ENCODE peak calls at places on chromosomes 1 and 21, in eight cellular contexts. One of them, this sample, is unnamed.

GRCh38 chr1:184300446-184300845 is 86.4 kb upstream of the C1orf21 start:
- DNase-seq in suprapubic skin: no peak
- DNase-seq in tibial nerve: no peak
- DNase-seq in adrenal gland: no peak
- DNase-seq in A549: no peak
- DNase-seq in ovary: no peak
- DNase-seq in heart left ventricle: no peak
- DNase-seq in K562: no peak
- DNase-seq in this sample: no peak

GRCh38 chr1:221263831-221264767 is 384.9 kb downstream of the HLX start:
- DNase-seq in K562: peak
- DNase-seq in A549: peak
- DNase-seq in ovary: no peak
- DNase-seq in adrenal gland: peak
- DNase-seq in suprapubic skin: peak
- DNase-seq in tibial nerve: peak
- DNase-seq in heart left ventricle: peak
- DNase-seq in this sample: peak

GRCh38 chr1:197224160-197224559 is 43.9 kb upstream of the CRB1 start:
- DNase-seq in K562: no peak
- DNase-seq in heart left ventricle: no peak
- DNase-seq in adrenal gland: no peak
- DNase-seq in tibial nerve: no peak
- DNase-seq in ovary: no peak
- DNase-seq in A549: no peak
- DNase-seq in suprapubic skin: no peak
- DNase-seq in this sample: no peak

GRCh38 chr21:33760641-33761103 is 118.4 kb downstream of the ITSN1 start:
- DNase-seq in suprapubic skin: no peak
- DNase-seq in heart left ventricle: no peak
- DNase-seq in adrenal gland: no peak
- DNase-seq in tibial nerve: no peak
- DNase-seq in K562: no peak
- DNase-seq in A549: no peak
- DNase-seq in ovary: no peak
- DNase-seq in this sample: no peak

GRCh38 chr1:12601690-12602632 is 16.0 kb downstream of the DHRS3 start:
- DNase-seq in tibial nerve: no peak
- DNase-seq in adrenal gland: peak
- DNase-seq in ovary: peak
- DNase-seq in suprapubic skin: no peak
- DNase-seq in A549: no peak
- DNase-seq in K562: peak
- DNase-seq in heart left ventricle: no peak
- DNase-seq in this sample: no peak

GRCh38 chr1:31467005-31467674 is 54.1 kb downstream of the SERINC2 start:
- DNase-seq in tibial nerve: no peak
- DNase-seq in K562: no peak
- DNase-seq in suprapubic skin: no peak
- DNase-seq in heart left ventricle: no peak
- DNase-seq in adrenal gland: no peak
- DNase-seq in A549: no peak
- DNase-seq in ovary: no peak
- DNase-seq in this sample: no peak

GRCh38 chr1:111585461-111586100 is 34.0 kb upstream of the RAP1A start:
- DNase-seq in adrenal gland: no peak
- DNase-seq in suprapubic skin: no peak
- DNase-seq in ovary: no peak
- DNase-seq in K562: no peak
- DNase-seq in heart left ventricle: no peak
- DNase-seq in tibial nerve: no peak
- DNase-seq in A549: no peak
- DNase-seq in this sample: no peak

GRCh38 chr1:92877081-92877711 is 45.4 kb downstream of the RPL5 start:
- DNase-seq in tibial nerve: no peak
- DNase-seq in K562: no peak
- DNase-seq in ovary: no peak
- DNase-seq in A549: no peak
- DNase-seq in adrenal gland: no peak
- DNase-seq in suprapubic skin: no peak
- DNase-seq in heart left ventricle: no peak
- DNase-seq in this sample: no peak

GRCh38 chr21:25870084-25870483 is 135.3 kb downstream of the GABPA start:
- DNase-seq in suprapubic skin: no peak
- DNase-seq in A549: no peak
- DNase-seq in adrenal gland: no peak
- DNase-seq in tibial nerve: no peak
- DNase-seq in ovary: no peak
- DNase-seq in heart left ventricle: no peak
- DNase-seq in K562: no peak
- DNase-seq in this sample: no peak

DNA sequence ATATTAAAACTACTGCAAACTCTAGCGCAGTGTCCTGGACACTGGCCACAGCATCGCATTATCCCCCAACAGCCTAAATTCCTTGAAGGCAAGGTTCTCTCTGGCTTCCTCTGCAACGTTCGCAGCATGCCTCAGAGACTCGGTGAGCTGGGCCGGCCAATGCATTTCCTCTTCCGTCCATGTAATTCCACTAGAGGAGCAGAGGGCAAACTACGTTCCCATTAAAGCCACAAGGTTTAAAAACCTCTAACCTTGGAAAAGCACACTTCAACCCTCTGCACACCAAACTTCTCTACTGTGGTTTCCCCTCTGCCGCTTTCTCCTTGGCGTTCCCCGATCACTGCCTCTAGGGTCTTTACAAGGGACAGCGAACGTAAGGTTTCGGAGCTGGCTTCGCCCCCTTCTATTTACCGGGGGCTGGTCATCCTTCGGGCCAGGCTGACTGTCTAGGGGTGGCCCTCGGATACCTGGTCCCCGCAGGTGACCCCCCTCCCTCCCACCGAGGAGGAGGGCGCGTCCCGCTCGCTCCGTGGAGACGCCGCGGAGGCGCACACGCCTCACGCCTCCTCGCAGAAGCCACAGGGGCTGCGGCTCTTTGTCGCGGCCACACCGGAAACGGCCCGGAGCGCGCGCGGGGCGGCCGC is 451 bp upstream of the SMYD2 start:
- DNase-seq in K562: no peak
- DNase-seq in ovary: peak
- DNase-seq in tibial nerve: no peak
- DNase-seq in A549: peak
- DNase-seq in adrenal gland: no peak
- DNase-seq in heart left ventricle: peak
- DNase-seq in suprapubic skin: no peak
- DNase-seq in this sample: no peak
- TF ChIP-seq POLR2A in K562: peak
- TF ChIP-seq POLR2A in ovary: no peak
- TF ChIP-seq POLR2A in tibial nerve: no peak
- TF ChIP-seq POLR2A in A549: peak
- TF ChIP-seq POLR2A in adrenal gland: no peak
- TF ChIP-seq POLR2A in heart left ventricle: no peak
- TF ChIP-seq POLR2A in suprapubic skin: no peak
- TF ChIP-seq POLR2A in this sample: no peak

GRCh38 chr1:54221113-54221834 is 21.3 kb downstream of the MRPL37 start:
- DNase-seq in heart left ventricle: no peak
- DNase-seq in K562: no peak
- DNase-seq in suprapubic skin: no peak
- DNase-seq in tibial nerve: no peak
- DNase-seq in ovary: no peak
- DNase-seq in adrenal gland: no peak
- DNase-seq in A549: no peak
- DNase-seq in this sample: no peak

GRCh38 chr1:54219688-54220003 is 19.7 kb downstream of the MRPL37 start:
- DNase-seq in A549: no peak
- DNase-seq in K562: no peak
- DNase-seq in suprapubic skin: no peak
- DNase-seq in heart left ventricle: no peak
- DNase-seq in ovary: no peak
- DNase-seq in adrenal gland: no peak
- DNase-seq in tibial nerve: no peak
- DNase-seq in this sample: no peak

GRCh38 chr1:54221867-54222484 is 22.0 kb downstream of the MRPL37 start:
- DNase-seq in K562: peak
- DNase-seq in heart left ventricle: no peak
- DNase-seq in adrenal gland: no peak
- DNase-seq in suprapubic skin: no peak
- DNase-seq in tibial nerve: no peak
- DNase-seq in ovary: no peak
- DNase-seq in A549: no peak
- DNase-seq in this sample: no peak

GRCh38 chr1:54220004-54220811 is 20.2 kb downstream of the MRPL37 start:
- DNase-seq in tibial nerve: peak
- DNase-seq in heart left ventricle: peak
- DNase-seq in K562: no peak
- DNase-seq in suprapubic skin: no peak
- DNase-seq in adrenal gland: peak
- DNase-seq in A549: no peak
- DNase-seq in ovary: peak
- DNase-seq in this sample: no peak

DNA sequence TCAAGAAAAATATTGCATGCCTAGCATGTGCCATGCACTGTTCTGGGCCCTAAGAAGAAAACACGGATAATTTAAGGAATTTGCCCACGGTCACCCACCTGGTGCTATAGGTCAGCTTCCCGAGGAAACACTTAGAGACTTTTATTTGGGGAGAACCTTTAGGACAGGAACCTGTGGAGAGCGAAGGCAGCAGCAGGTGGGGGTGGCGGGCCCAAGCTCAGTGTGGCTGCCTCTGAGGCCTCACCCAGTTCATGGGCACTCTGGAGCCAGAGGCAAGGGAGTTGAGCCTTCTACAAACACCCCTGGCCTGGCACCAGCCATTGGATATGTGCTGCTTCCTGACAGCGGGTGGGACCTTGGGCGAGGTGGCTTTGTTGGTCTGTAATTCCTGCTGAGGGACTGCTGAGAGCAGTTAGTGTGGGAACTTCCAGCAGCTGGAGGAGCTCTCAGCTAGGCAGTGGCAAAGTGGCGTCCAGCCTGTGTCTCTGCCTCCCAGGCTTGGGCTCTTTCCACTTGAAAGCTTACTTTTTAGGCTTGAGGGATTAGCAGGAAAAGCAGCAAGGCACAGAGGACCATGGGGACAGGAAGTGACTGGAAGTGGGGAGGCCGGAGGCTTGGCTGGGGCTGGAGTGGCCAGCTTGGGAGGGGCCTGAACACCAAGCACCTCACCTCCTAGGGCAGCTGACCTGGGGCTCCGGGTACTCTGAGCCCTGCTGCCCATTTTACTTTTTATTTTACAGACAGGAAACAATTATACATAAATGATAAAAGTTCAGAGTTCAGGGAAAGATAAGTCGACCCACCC is 19.1 kb downstream of the MRPL37 start:
- DNase-seq in heart left ventricle: no peak
- DNase-seq in tibial nerve: no peak
- DNase-seq in adrenal gland: no peak
- DNase-seq in ovary: no peak
- DNase-seq in K562: no peak
- DNase-seq in suprapubic skin: no peak
- DNase-seq in A549: no peak
- DNase-seq in this sample: no peak
- TF ChIP-seq POLR2A in heart left ventricle: no peak
- TF ChIP-seq POLR2A in tibial nerve: no peak
- TF ChIP-seq POLR2A in adrenal gland: no peak
- TF ChIP-seq POLR2A in ovary: no peak
- TF ChIP-seq POLR2A in K562: peak
- TF ChIP-seq POLR2A in suprapubic skin: no peak
- TF ChIP-seq POLR2A in A549: no peak
- TF ChIP-seq POLR2A in this sample: no peak

GRCh38 chr1:183275322-183275721 is 89.3 kb downstream of the LAMC2 start:
- DNase-seq in adrenal gland: no peak
- DNase-seq in ovary: no peak
- DNase-seq in tibial nerve: no peak
- DNase-seq in heart left ventricle: no peak
- DNase-seq in A549: no peak
- DNase-seq in suprapubic skin: no peak
- DNase-seq in K562: no peak
- DNase-seq in this sample: no peak

GRCh38 chr1:183274836-183275235 is 88.8 kb downstream of the LAMC2 start:
- DNase-seq in A549: no peak
- DNase-seq in tibial nerve: no peak
- DNase-seq in ovary: no peak
- DNase-seq in K562: no peak
- DNase-seq in heart left ventricle: no peak
- DNase-seq in adrenal gland: no peak
- DNase-seq in suprapubic skin: no peak
- DNase-seq in this sample: no peak

GRCh38 chr1:183270541-183271141 is 84.6 kb downstream of the LAMC2 start:
- DNase-seq in adrenal gland: no peak
- DNase-seq in A549: no peak
- DNase-seq in suprapubic skin: no peak
- DNase-seq in ovary: no peak
- DNase-seq in tibial nerve: no peak
- DNase-seq in K562: no peak
- DNase-seq in heart left ventricle: peak
- DNase-seq in this sample: no peak

GRCh38 chr1:183273300-183273699 is 87.2 kb downstream of the LAMC2 start:
- DNase-seq in adrenal gland: no peak
- DNase-seq in A549: no peak
- DNase-seq in suprapubic skin: no peak
- DNase-seq in tibial nerve: no peak
- DNase-seq in K562: no peak
- DNase-seq in heart left ventricle: no peak
- DNase-seq in ovary: no peak
- DNase-seq in this sample: no peak

GRCh38 chr1:183272390-183272801 is 86.3 kb downstream of the LAMC2 start:
- DNase-seq in K562: no peak
- DNase-seq in adrenal gland: no peak
- DNase-seq in A549: peak
- DNase-seq in tibial nerve: no peak
- DNase-seq in ovary: no peak
- DNase-seq in heart left ventricle: no peak
- DNase-seq in suprapubic skin: no peak
- DNase-seq in this sample: no peak
- TF ChIP-seq POLR2A in K562: no peak
- TF ChIP-seq POLR2A in adrenal gland: no peak
- TF ChIP-seq POLR2A in A549: no peak
- TF ChIP-seq POLR2A in tibial nerve: no peak
- TF ChIP-seq POLR2A in ovary: no peak
- TF ChIP-seq POLR2A in heart left ventricle: no peak
- TF ChIP-seq POLR2A in suprapubic skin: no peak
- TF ChIP-seq POLR2A in this sample: no peak

GRCh38 chr1:168180148-168180524 is 1.4 kb downstream of the TIPRL start:
- DNase-seq in adrenal gland: no peak
- DNase-seq in heart left ventricle: no peak
- DNase-seq in suprapubic skin: no peak
- DNase-seq in A549: peak
- DNase-seq in ovary: no peak
- DNase-seq in tibial nerve: no peak
- DNase-seq in K562: no peak
- DNase-seq in this sample: no peak

GRCh38 chr1:168179411-168180147 is 817 bp downstream of the TIPRL start:
- DNase-seq in tibial nerve: no peak
- DNase-seq in heart left ventricle: no peak
- DNase-seq in K562: peak
- DNase-seq in suprapubic skin: no peak
- DNase-seq in adrenal gland: no peak
- DNase-seq in A549: peak
- DNase-seq in ovary: no peak
- DNase-seq in this sample: no peak

GRCh38 chr1:168178227-168178637 is 530 bp upstream of the TIPRL start:
- DNase-seq in suprapubic skin: no peak
- DNase-seq in adrenal gland: no peak
- DNase-seq in K562: no peak
- DNase-seq in tibial nerve: no peak
- DNase-seq in A549: no peak
- DNase-seq in ovary: no peak
- DNase-seq in heart left ventricle: no peak
- DNase-seq in this sample: no peak

GRCh38 chr1:168178638-168179410 is at the start of gene TIPRL:
- DNase-seq in K562: peak
- DNase-seq in A549: peak
- DNase-seq in heart left ventricle: peak
- DNase-seq in adrenal gland: peak
- DNase-seq in ovary: peak
- DNase-seq in suprapubic skin: peak
- DNase-seq in tibial nerve: peak
- DNase-seq in this sample: peak
- TF ChIP-seq POLR2A in K562: peak
- TF ChIP-seq POLR2A in A549: peak
- TF ChIP-seq POLR2A in heart left ventricle: peak
- TF ChIP-seq POLR2A in adrenal gland: peak
- TF ChIP-seq POLR2A in ovary: peak
- TF ChIP-seq POLR2A in suprapubic skin: peak
- TF ChIP-seq POLR2A in tibial nerve: peak
- TF ChIP-seq POLR2A in this sample: peak